ENCODE peak calls at places on chromosomes 1 and 21, in ten cellular contexts. E is CD8-positive, alpha-beta T cell; K is neural crest cell; I is heart right ventricle; C is fibroblast of pulmonary artery; H is body of pancreas; M is MCF 10A; Y is WERI-Rb-1; U is BJ; Q is fibroblast of the aortic adventitia. O is an unnamed sample.

GRCh38 chr1:40045182-40045581 is 4.7 kb downstream of the CAP1 start:
- DNase-seq in Q (no peak), H (no peak), M (no peak), Y (no peak), U (no peak), I (no peak), E (no peak), C (peak), K (no peak), O (no peak)

GRCh38 chr1:2575801-2576663 is 10.5 kb upstream of the PRXL2B start:
- DNase-seq in C (no peak), M (no peak), H (peak), Y (no peak), K (no peak), E (no peak), U (no peak), I (no peak), Q (no peak), O (no peak)

GRCh38 chr1:236833593-236833992 is 38.5 kb downstream of the MTR start:
- DNase-seq in H (no peak), I (no peak), K (no peak), Y (no peak), Q (no peak), M (no peak), C (no peak), E (no peak), U (no peak), O (no peak)

GRCh38 chr1:167766538-167766937 is 44.8 kb downstream of the MPZL1 start:
- DNase-seq in H (no peak), C (no peak), I (no peak), U (no peak), E (no peak), Q (no peak), M (no peak), K (no peak), Y (no peak), O (no peak)

GRCh38 chr1:184301228-184301627 is 85.6 kb upstream of the C1orf21 start:
- DNase-seq in C (no peak), Y (no peak), E (no peak), U (no peak), H (no peak), Q (no peak), M (no peak), I (no peak), K (no peak), O (no peak)

GRCh38 chr1:155761746-155762400 is 73.0 kb downstream of the DAP3 start:
- DNase-seq in E (no peak), H (no peak), K (no peak), M (no peak), Q (no peak), I (no peak), Y (no peak), C (peak), U (no peak), O (no peak)

GRCh38 chr1:30386145-30386926 is 337.0 kb downstream of the MATN1 start:
- DNase-seq in K (no peak), Q (no peak), M (no peak), U (no peak), H (no peak), C (no peak), Y (no peak), I (no peak), E (no peak), O (no peak)

GRCh38 chr21:36551326-36551725 is 71.4 kb upstream of the CLDN14 start:
- DNase-seq in Q (no peak), Y (no peak), M (no peak), C (no peak), E (no peak), I (no peak), U (no peak), K (no peak), H (no peak), O (no peak)

GRCh38 chr1:75305051-75305450 is 170.9 kb downstream of the LHX8 start:
- DNase-seq in E (no peak), M (no peak), I (no peak), K (no peak), H (no peak), Q (no peak), C (no peak), Y (no peak), U (no peak), O (no peak)

GRCh38 chr1:71043061-71043460 is 4.6 kb downstream of the PTGER3 start:
- DNase-seq in H (no peak), E (no peak), U (no peak), Y (no peak), Q (no peak), M (no peak), K (no peak), C (no peak), I (no peak), O (no peak)

GRCh38 chr1:119101563-119101962 is 38.9 kb downstream of the WARS2 start:
- DNase-seq in C (peak), M (peak), H (peak), Y (no peak), U (peak), Q (peak), E (no peak), I (no peak), K (no peak), O (no peak)

GRCh38 chr1:237390798-237391197 is 348.8 kb downstream of the RYR2 start:
- DNase-seq in Q (no peak), U (no peak), Y (no peak), I (no peak), M (peak), H (no peak), K (no peak), C (peak), E (no peak), O (no peak)

GRCh38 chr1:185157599-185158469 is 867 bp downstream of the SWT1 start:
- DNase-seq in Q (peak), E (peak), I (peak), Y (peak), M (peak), K (no peak), U (no peak), H (no peak), C (no peak), O (no peak)

GRCh38 chr21:25870084-25870483 is 135.3 kb downstream of the GABPA start:
- DNase-seq in H (no peak), K (no peak), I (no peak), Y (no peak), E (no peak), M (no peak), Q (no peak), U (no peak), C (no peak), O (no peak)

GRCh38 chr1:30664103-30664755 is 59.2 kb downstream of the MATN1 start:
- DNase-seq in H (peak), C (no peak), Y (no peak), U (no peak), E (no peak), I (no peak), Q (peak), M (no peak), K (no peak), O (no peak)

GRCh38 chr1:156852414-156852874 is 6.5 kb downstream of the INSRR start:
- DNase-seq in K (no peak), M (peak), Y (peak), U (no peak), I (peak), Q (peak), H (peak), E (no peak), C (peak), O (no peak)

GRCh38 chr1:12173631-12174121 is 6.9 kb downstream of the TNFRSF1B start:
- DNase-seq in K (no peak), Q (no peak), I (peak), M (no peak), E (peak), Y (no peak), H (peak), C (no peak), U (no peak), O (no peak)

GRCh38 chr1:172949096-172949495 is 101.6 kb downstream of the TNFSF18 start:
- DNase-seq in I (no peak), U (no peak), C (no peak), Q (no peak), H (no peak), Y (no peak), K (no peak), E (no peak), M (no peak), O (no peak)

GRCh38 chr1:177124578-177125278 is 39.8 kb downstream of the ASTN1 start:
- DNase-seq in M (no peak), C (no peak), U (peak), Y (no peak), I (no peak), Q (no peak), K (no peak), H (no peak), E (no peak), O (no peak)

GRCh38 chr1:217333939-217334338 is 297.0 kb downstream of the GPATCH2 start:
- DNase-seq in Q (peak), K (peak), I (peak), Y (peak), U (no peak), H (peak), E (no peak), M (peak), C (peak), O (peak)

GRCh38 chr1:152543808-152544207 is 22.8 kb downstream of the LCE3E start:
- DNase-seq in E (no peak), I (no peak), H (no peak), K (no peak), M (peak), C (no peak), U (no peak), Q (no peak), Y (peak), O (no peak)

GRCh38 chr1:44361478-44361877 is 6.4 kb upstream of the ERI3 start:
- DNase-seq in K (no peak), Y (no peak), Q (no peak), I (no peak), M (peak), E (no peak), U (no peak), H (no peak), C (peak), O (no peak)

GRCh38 chr1:178037510-178038253 is 56.2 kb upstream of the RASAL2 start:
- DNase-seq in K (peak), I (peak), E (no peak), Y (no peak), H (peak), M (no peak), U (no peak), Q (peak), C (peak), O (peak)

GRCh38 chr1:222709700-222710153 is 2.6 kb downstream of the AIDA start:
- DNase-seq in H (no peak), C (peak), Q (no peak), Y (no peak), M (no peak), K (no peak), E (no peak), U (no peak), I (no peak), O (no peak)

GRCh38 chr1:85245891-85246290 is 13.6 kb downstream of the C1orf52 start:
- DNase-seq in Y (no peak), U (no peak), M (no peak), I (no peak), Q (no peak), E (no peak), C (no peak), H (no peak), K (no peak), O (no peak)

GRCh38 chr1:200030791-200031190 is 3.3 kb downstream of the NR5A2 start:
- DNase-seq in Y (no peak), C (no peak), E (no peak), Q (no peak), K (no peak), I (no peak), U (no peak), M (no peak), H (no peak), O (no peak)

GRCh38 chr1:245411245-245411644 is 256.5 kb downstream of the KIF26B start:
- DNase-seq in Q (no peak), K (no peak), Y (no peak), C (no peak), U (peak), M (no peak), E (no peak), H (no peak), I (no peak), O (no peak)

GRCh38 chr1:38029725-38030511 is 16.7 kb downstream of the POU3F1 start:
- DNase-seq in U (no peak), M (peak), C (peak), E (peak), K (no peak), H (peak), Y (peak), Q (peak), I (peak), O (no peak)

GRCh38 chr1:167443757-167444156 is 74.6 kb downstream of the CD247 start:
- DNase-seq in I (no peak), K (no peak), C (no peak), E (peak), U (no peak), Y (no peak), Q (no peak), H (no peak), M (no peak), O (no peak)

GRCh38 chr1:15950763-15951295 is 25.1 kb downstream of the ZBTB17 start:
- DNase-seq in U (no peak), E (no peak), M (no peak), I (no peak), C (peak), K (no peak), Y (no peak), H (no peak), Q (peak), O (no peak)

GRCh38 chr1:32337855-32338636 is 2.0 kb upstream of the MARCKSL1 start:
- DNase-seq in H (peak), C (peak), K (peak), Y (no peak), Q (no peak), E (no peak), U (no peak), M (no peak), I (no peak), O (no peak)

GRCh38 chr1:234186037-234186688 is 187.1 kb upstream of the COA6 start:
- DNase-seq in H (no peak), C (no peak), Y (no peak), K (no peak), E (no peak), U (no peak), I (no peak), Q (peak), M (peak), O (no peak)

GRCh38 chr1:168689726-168690602 is 39.0 kb downstream of the DPT start:
- DNase-seq in I (peak), Q (peak), Y (no peak), K (no peak), U (no peak), E (no peak), M (peak), H (peak), C (peak), O (no peak)

GRCh38 chr1:64923294-64923718 is 43.0 kb downstream of the JAK1 start:
- DNase-seq in Y (no peak), H (no peak), Q (peak), I (no peak), K (no peak), E (no peak), C (no peak), U (no peak), M (no peak), O (no peak)

GRCh38 chr1:221772107-221772506 is 30.2 kb upstream of the DUSP10 start:
- DNase-seq in C (peak), H (no peak), K (no peak), I (no peak), Q (no peak), E (no peak), Y (no peak), U (no peak), M (peak), O (no peak)

GRCh38 chr1:36561365-36561731 is 78.6 kb upstream of the CSF3R start:
- DNase-seq in M (no peak), U (no peak), C (no peak), H (no peak), Y (peak), K (no peak), I (no peak), Q (no peak), E (no peak), O (no peak)

GRCh38 chr1:156860113-156860638 is 489 bp upstream of the NTRK1 start:
- DNase-seq in Y (peak), H (peak), M (peak), C (peak), E (peak), K (peak), Q (peak), U (no peak), I (no peak), O (peak)

DNA sequence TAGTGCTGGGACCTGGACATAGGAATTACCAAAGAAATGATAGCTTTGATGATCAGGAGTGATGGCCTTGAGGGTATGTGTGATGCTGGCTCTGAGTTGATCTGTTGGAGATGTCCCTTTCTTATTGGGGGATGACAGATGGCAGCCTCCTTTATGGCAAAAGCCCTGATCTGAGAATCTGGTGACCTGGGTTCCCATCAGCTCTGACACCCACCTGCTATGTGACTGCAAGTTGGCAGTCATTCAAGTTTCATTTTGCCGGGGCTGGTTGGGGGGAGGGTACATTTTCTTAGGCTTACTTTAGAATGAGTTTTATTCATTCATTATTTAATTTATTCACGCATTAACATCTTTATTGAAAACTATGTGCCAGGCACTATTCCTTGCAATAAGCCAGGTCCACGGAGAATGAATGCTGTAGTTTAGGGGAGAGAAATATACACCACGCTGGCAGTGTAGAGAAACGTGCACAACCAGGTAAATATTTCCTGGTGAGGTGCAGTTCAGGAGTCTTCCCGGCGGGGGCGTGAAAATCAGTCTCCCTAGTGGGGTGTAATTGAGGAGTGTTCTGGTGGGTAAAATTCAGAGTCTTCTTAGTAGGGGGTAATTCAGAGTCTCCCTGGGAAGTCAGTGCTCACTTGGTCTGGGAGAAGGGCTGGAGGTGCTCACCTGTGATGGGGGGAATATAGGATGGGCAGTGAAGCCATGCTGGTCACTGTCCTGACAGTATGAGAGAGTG is 401.3 kb downstream of the CAMTA1 start:
- DNase-seq in I (no peak), H (no peak), Q (no peak), C (no peak), U (no peak), E (no peak), K (no peak), Y (no peak), M (no peak), O (no peak)
- TF ChIP-seq CTCF in I (no peak), H (no peak), Q (no peak), C (no peak), U (no peak), E (no peak), K (no peak), Y (no peak), M (no peak), O (no peak)

GRCh38 chr1:94120983-94121382 is at the start of gene ABCA4:
- DNase-seq in U (no peak), H (no peak), M (no peak), Y (peak), C (no peak), K (no peak), E (no peak), I (no peak), Q (no peak), O (no peak)
- TF ChIP-seq CTCF in U (no peak), H (no peak), M (no peak), Y (no peak), C (no peak), K (no peak), E (no peak), I (no peak), Q (no peak), O (no peak)

GRCh38 chr1:196902344-196902743 is 14.5 kb downstream of the CFHR4 start:
- DNase-seq in Y (no peak), U (no peak), Q (no peak), I (no peak), C (no peak), K (no peak), M (no peak), E (no peak), H (no peak), O (no peak)
- TF ChIP-seq CTCF in Y (no peak), U (no peak), Q (no peak), I (no peak), C (no peak), K (peak), M (peak), E (no peak), H (no peak), O (peak)

GRCh38 chr1:1306661-1307260 is 969 bp downstream of the ACAP3 start:
- DNase-seq in I (no peak), K (no peak), Y (no peak), U (no peak), H (no peak), M (no peak), C (no peak), E (no peak), Q (peak), O (no peak)

GRCh38 chr1:1305300-1306069 is 2.2 kb downstream of the ACAP3 start:
- DNase-seq in E (peak), U (no peak), H (peak), C (peak), I (peak), Q (peak), Y (peak), K (no peak), M (peak), O (no peak)

GRCh38 chr1:1307261-1307907 is 346 bp downstream of the ACAP3 start:
- DNase-seq in Y (no peak), I (peak), H (peak), M (no peak), Q (peak), K (peak), U (no peak), C (no peak), E (no peak), O (no peak)

GRCh38 chr1:1304331-1305299 is 3.1 kb downstream of the ACAP3 start:
- DNase-seq in H (peak), K (peak), M (peak), Y (peak), E (no peak), C (peak), U (no peak), Q (peak), I (peak), O (peak)

GRCh38 chr1:1306070-1306660 is 1.6 kb downstream of the ACAP3 start:
- DNase-seq in M (no peak), E (no peak), Y (peak), U (no peak), C (no peak), Q (peak), H (no peak), I (no peak), K (no peak), O (no peak)
- TF ChIP-seq CTCF in M (no peak), E (no peak), Y (peak), U (peak), C (peak), Q (peak), H (no peak), I (no peak), K (no peak), O (no peak)

DNA sequence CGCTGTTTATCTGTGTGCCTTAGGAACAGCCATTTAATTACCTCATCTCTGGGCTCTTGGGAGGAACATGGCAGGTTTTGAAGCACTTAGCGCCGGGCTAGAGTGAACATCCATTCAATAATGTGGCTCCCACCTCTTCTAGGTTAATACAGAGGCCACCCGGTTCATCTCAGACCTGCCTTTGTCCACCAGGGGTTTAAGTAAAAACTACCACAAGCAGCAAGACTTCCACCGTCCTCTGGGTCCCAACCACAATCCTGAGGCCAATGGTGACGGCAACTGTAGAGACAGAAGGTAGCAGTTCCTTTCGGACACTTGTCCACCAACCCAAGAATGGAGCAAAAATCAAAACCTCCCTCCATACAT is 924 bp upstream of the DDOST start:
- DNase-seq in C (no peak), Y (no peak), H (no peak), E (no peak), K (no peak), U (no peak), I (no peak), M (no peak), Q (no peak), O (no peak)
- TF ChIP-seq CTCF in C (no peak), Y (no peak), H (no peak), E (no peak), K (no peak), U (no peak), I (no peak), M (no peak), Q (no peak), O (no peak)

GRCh38 chr1:61975621-61976020 is 219.0 kb upstream of the L1TD1 start:
- DNase-seq in M (no peak), I (no peak), Q (no peak), K (no peak), Y (no peak), E (no peak), C (no peak), U (no peak), H (no peak), O (no peak)

GRCh38 chr1:61967750-61968149 is 225.5 kb downstream of the PATJ start:
- DNase-seq in E (no peak), I (no peak), U (no peak), Q (peak), M (no peak), K (no peak), Y (no peak), H (no peak), C (no peak), O (no peak)

GRCh38 chr1:61976566-61976965 is 218.1 kb upstream of the L1TD1 start:
- DNase-seq in K (no peak), I (no peak), Y (no peak), C (no peak), H (no peak), U (no peak), M (no peak), E (no peak), Q (no peak), O (no peak)

GRCh38 chr1:61968869-61969268 is 225.8 kb upstream of the L1TD1 start:
- DNase-seq in K (no peak), H (no peak), E (no peak), U (no peak), C (no peak), M (no peak), I (no peak), Q (no peak), Y (no peak), O (no peak)

GRCh38 chr1:61973100-61973837 is 221.4 kb upstream of the L1TD1 start:
- DNase-seq in M (peak), C (no peak), Y (no peak), E (no peak), I (no peak), Q (no peak), U (no peak), K (no peak), H (no peak), O (no peak)
- TF ChIP-seq CTCF in M (no peak), C (no peak), Y (no peak), E (no peak), I (no peak), Q (no peak), U (no peak), K (no peak), H (no peak), O (no peak)

GRCh38 chr1:53633073-53633704 is 105.8 kb downstream of the GLIS1 start:
- DNase-seq in H (no peak), M (no peak), K (no peak), E (peak), Y (no peak), Q (no peak), C (no peak), I (no peak), U (no peak), O (no peak)
- TF ChIP-seq CTCF in H (no peak), M (no peak), K (no peak), E (no peak), Y (no peak), Q (no peak), C (no peak), I (no peak), U (no peak), O (no peak)